ENCODE peak calls at places on chromosomes 7 and 10, in four cellular contexts. One of them, this sample, is unnamed.

GRCh38 chr7:98348726-98349474 is 52.0 kb downstream of the BAIAP2L1 start:
- DNase-seq in non-pigmented ciliary epithelial cell: no peak
- DNase-seq in BE2C: no peak
- DNase-seq in HT1080: no peak
- DNase-seq in this sample: no peak

GRCh38 chr10:106931159-106931852 is 233.2 kb downstream of the SORCS1 start:
- DNase-seq in non-pigmented ciliary epithelial cell: no peak
- DNase-seq in BE2C: no peak
- DNase-seq in HT1080: no peak
- DNase-seq in this sample: no peak

GRCh38 chr7:120994512-120995363 is 6.2 kb downstream of the CPED1 start:
- DNase-seq in non-pigmented ciliary epithelial cell: no peak
- DNase-seq in BE2C: no peak
- DNase-seq in HT1080: no peak
- DNase-seq in this sample: no peak

GRCh38 chr10:36063396-36063795 is 421.3 kb upstream of the FZD8 start:
- DNase-seq in non-pigmented ciliary epithelial cell: no peak
- DNase-seq in BE2C: no peak
- DNase-seq in HT1080: no peak
- DNase-seq in this sample: no peak

GRCh38 chr7:78476851-78477405 is 678.4 kb downstream of the PHTF2 start:
- DNase-seq in non-pigmented ciliary epithelial cell: no peak
- DNase-seq in BE2C: no peak
- DNase-seq in HT1080: no peak
- DNase-seq in this sample: no peak

GRCh38 chr10:48305905-48306264 is 592 bp upstream of the MAPK8 start:
- DNase-seq in non-pigmented ciliary epithelial cell: no peak
- DNase-seq in BE2C: no peak
- DNase-seq in HT1080: no peak
- DNase-seq in this sample: no peak

GRCh38 chr7:108000875-108001758 is 1.8 kb downstream of the LAMB1 start:
- DNase-seq in non-pigmented ciliary epithelial cell: no peak
- DNase-seq in BE2C: peak; percentile 78
- DNase-seq in HT1080: peak; percentile 87
- DNase-seq in this sample: no peak

GRCh38 chr7:88357295-88357694 is 50.6 kb upstream of the STEAP4 start:
- DNase-seq in non-pigmented ciliary epithelial cell: no peak
- DNase-seq in BE2C: no peak
- DNase-seq in HT1080: peak; percentile 54
- DNase-seq in this sample: no peak

GRCh38 chr10:48649349-48649944 is 35.2 kb upstream of the WDFY4 start:
- DNase-seq in non-pigmented ciliary epithelial cell: no peak
- DNase-seq in BE2C: no peak
- DNase-seq in HT1080: no peak
- DNase-seq in this sample: no peak

GRCh38 chr10:129756912-129757861 is 206.9 kb downstream of the EBF3 start:
- DNase-seq in non-pigmented ciliary epithelial cell: no peak
- DNase-seq in BE2C: no peak
- DNase-seq in HT1080: no peak
- DNase-seq in this sample: peak; percentile 52

GRCh38 chr7:102146122-102146521 is 140.5 kb upstream of the SH2B2 start:
- DNase-seq in non-pigmented ciliary epithelial cell: no peak
- DNase-seq in BE2C: no peak
- DNase-seq in HT1080: no peak
- DNase-seq in this sample: no peak

GRCh38 chr7:100008525-100008924 is 6.9 kb upstream of the ZKSCAN1 start:
- DNase-seq in non-pigmented ciliary epithelial cell: no peak
- DNase-seq in BE2C: no peak
- DNase-seq in HT1080: no peak
- DNase-seq in this sample: no peak

GRCh38 chr10:132397036-132397541 is at the start of gene PWWP2B:
- DNase-seq in non-pigmented ciliary epithelial cell: no peak
- DNase-seq in BE2C: peak; percentile 60
- DNase-seq in HT1080: no peak
- DNase-seq in this sample: no peak

GRCh38 chr7:29457141-29457561 is 106.5 kb upstream of the PRR15 start:
- DNase-seq in non-pigmented ciliary epithelial cell: no peak
- DNase-seq in BE2C: no peak
- DNase-seq in HT1080: no peak
- DNase-seq in this sample: no peak

GRCh38 chr10:70508912-70509366 is 30.4 kb downstream of the PALD1 start:
- DNase-seq in non-pigmented ciliary epithelial cell: no peak
- DNase-seq in BE2C: no peak
- DNase-seq in HT1080: peak; percentile 59
- DNase-seq in this sample: no peak

GRCh38 chr10:103153302-103153759 is 39.7 kb downstream of the NT5C2 start:
- DNase-seq in non-pigmented ciliary epithelial cell: no peak
- DNase-seq in BE2C: no peak
- DNase-seq in HT1080: no peak
- DNase-seq in this sample: no peak

GRCh38 chr7:95859434-95859833 is 87.1 kb downstream of the DYNC1I1 start:
- DNase-seq in non-pigmented ciliary epithelial cell: peak; percentile 41
- DNase-seq in BE2C: peak; percentile 94
- DNase-seq in HT1080: peak; percentile 89
- DNase-seq in this sample: no peak

GRCh38 chr7:44565097-44565794 is 8.5 kb downstream of the DDX56 start:
- DNase-seq in non-pigmented ciliary epithelial cell: no peak
- DNase-seq in BE2C: peak; percentile 78
- DNase-seq in HT1080: peak; percentile 51
- DNase-seq in this sample: no peak

GRCh38 chr7:2894118-2894940 is 50.2 kb upstream of the GNA12 start:
- DNase-seq in non-pigmented ciliary epithelial cell: no peak
- DNase-seq in BE2C: no peak
- DNase-seq in HT1080: no peak
- DNase-seq in this sample: no peak

GRCh38 chr7:40659231-40659630 is 524.4 kb downstream of the SUGCT start:
- DNase-seq in non-pigmented ciliary epithelial cell: no peak
- DNase-seq in BE2C: no peak
- DNase-seq in HT1080: no peak
- DNase-seq in this sample: no peak

GRCh38 chr7:120030871-120031270 is 242.1 kb upstream of the KCND2 start:
- DNase-seq in non-pigmented ciliary epithelial cell: no peak
- DNase-seq in BE2C: no peak
- DNase-seq in HT1080: no peak
- DNase-seq in this sample: no peak

GRCh38 chr10:21617267-21617666 is 83.2 kb downstream of the MLLT10 start:
- DNase-seq in non-pigmented ciliary epithelial cell: no peak
- DNase-seq in BE2C: no peak
- DNase-seq in HT1080: no peak
- DNase-seq in this sample: no peak

GRCh38 chr7:69439636-69440325 is 158.5 kb upstream of the AUTS2 start:
- DNase-seq in non-pigmented ciliary epithelial cell: no peak
- DNase-seq in BE2C: no peak
- DNase-seq in HT1080: no peak
- DNase-seq in this sample: no peak

GRCh38 chr10:33152146-33152545 is 182.3 kb downstream of the NRP1 start:
- DNase-seq in non-pigmented ciliary epithelial cell: no peak
- DNase-seq in BE2C: no peak
- DNase-seq in HT1080: no peak
- DNase-seq in this sample: no peak

This sample was measured in epithelial cell of proximal tubule.